ENCODE peak calls at places on chromosome 7, in five cellular contexts. O is ascending aorta, W is RKO, M is amniotic stem cell, U is prostate gland. P is an unnamed sample.

GRCh38 chr7:7944619-7945282 is 23.8 kb upstream of the GLCCI1 start:
- DNase-seq in O (no peak), W (no peak), M (no peak), U (no peak), P (no peak)

GRCh38 chr7:130904031-130904757 is 170.2 kb upstream of the KLF14 start:
- DNase-seq in O (no peak), W (peak), M (peak), U (no peak), P (no peak)

GRCh38 chr7:34928052-34928451 is 109.2 kb downstream of the DPY19L1 start:
- DNase-seq in O (no peak), W (peak), M (no peak), U (peak), P (no peak)

GRCh38 chr7:28904539-28905143 is 53.5 kb downstream of the TRIL start:
- DNase-seq in O (no peak), W (no peak), M (peak), U (no peak), P (no peak)

GRCh38 chr7:73810991-73811360 is 19.8 kb upstream of the CLDN4 start:
- DNase-seq in O (no peak), W (no peak), M (no peak), U (no peak), P (no peak)

GRCh38 chr7:144834516-144835165 is 1.2 kb downstream of the TPK1 start:
- DNase-seq in O (no peak), W (no peak), M (no peak), U (no peak), P (no peak)

GRCh38 chr7:31991846-31992245 is 78.4 kb downstream of the PDE1C start:
- DNase-seq in O (no peak), W (no peak), M (no peak), U (no peak), P (no peak)

GRCh38 chr7:45178241-45179225 is 20.9 kb downstream of the RAMP3 start:
- DNase-seq in O (no peak), W (peak), M (no peak), U (no peak), P (no peak)

GRCh38 chr7:158367634-158367982 is 220.0 kb downstream of the PTPRN2 start:
- DNase-seq in O (no peak), W (no peak), M (no peak), U (no peak), P (no peak)

GRCh38 chr7:33685488-33685887 is 219.9 kb upstream of the BMPER start:
- DNase-seq in O (no peak), W (no peak), M (no peak), U (no peak), P (no peak)

GRCh38 chr7:73669858-73670385 is 2.3 kb downstream of the VPS37D start:
- DNase-seq in O (no peak), W (no peak), M (no peak), U (no peak), P (no peak)

GRCh38 chr7:76191783-76192240 is 9.9 kb upstream of the SRRM3 start:
- DNase-seq in O (no peak), W (peak), M (no peak), U (no peak), P (no peak)

GRCh38 chr7:9231683-9232082 is 798.3 kb downstream of the NXPH1 start:
- DNase-seq in O (no peak), W (no peak), M (no peak), U (no peak), P (no peak)

P was measured in NCI-H2107.